ENCODE peak calls at places on chromosomes 11 and 22, in ten cellular contexts. One of them, this sample, is unnamed.
A peak's percentile ranks its signal among the peaks of the same experiment; 100 is the strongest.

GRCh38 chr11:110295487-110296225 is 758 bp downstream of the RDX start:
- DNase-seq in PC-9: peak; percentile 41
- DNase-seq in sigmoid colon: peak; percentile 75
- DNase-seq in right lobe of liver: peak; percentile 75
- DNase-seq in lower lobe of right lung: peak; percentile 75
- DNase-seq in cardiac muscle cell: peak; percentile 46
- DNase-seq in left ventricle myocardium inferior: peak; percentile 47
- DNase-seq in upper lobe of right lung: peak; percentile 83
- DNase-seq in H9: peak; percentile 57
- DNase-seq in right cardiac atrium: peak; percentile 57
- DNase-seq in this sample: no peak

GRCh38 chr11:1763336-1763795 is 361 bp downstream of the CTSD start:
- DNase-seq in PC-9: no peak
- DNase-seq in sigmoid colon: no peak
- DNase-seq in right lobe of liver: no peak
- DNase-seq in lower lobe of right lung: no peak
- DNase-seq in cardiac muscle cell: no peak
- DNase-seq in left ventricle myocardium inferior: no peak
- DNase-seq in upper lobe of right lung: no peak
- DNase-seq in H9: no peak
- DNase-seq in right cardiac atrium: no peak
- DNase-seq in this sample: no peak

GRCh38 chr11:129854229-129854805 is 38.7 kb downstream of the TMEM45B start:
- DNase-seq in PC-9: peak; percentile 75
- DNase-seq in sigmoid colon: no peak
- DNase-seq in right lobe of liver: no peak
- DNase-seq in lower lobe of right lung: no peak
- DNase-seq in cardiac muscle cell: no peak
- DNase-seq in left ventricle myocardium inferior: no peak
- DNase-seq in upper lobe of right lung: no peak
- DNase-seq in H9: no peak
- DNase-seq in right cardiac atrium: no peak
- DNase-seq in this sample: peak; percentile 22

GRCh38 chr22:26894362-26894761 is 237.0 kb downstream of the MIAT start:
- DNase-seq in PC-9: no peak
- DNase-seq in sigmoid colon: no peak
- DNase-seq in right lobe of liver: no peak
- DNase-seq in lower lobe of right lung: no peak
- DNase-seq in cardiac muscle cell: no peak
- DNase-seq in left ventricle myocardium inferior: no peak
- DNase-seq in upper lobe of right lung: no peak
- DNase-seq in H9: no peak
- DNase-seq in right cardiac atrium: no peak
- DNase-seq in this sample: no peak

GRCh38 chr11:122665882-122666281 is 10.4 kb downstream of the UBASH3B start:
- DNase-seq in PC-9: no peak
- DNase-seq in sigmoid colon: no peak
- DNase-seq in right lobe of liver: no peak
- DNase-seq in lower lobe of right lung: no peak
- DNase-seq in cardiac muscle cell: no peak
- DNase-seq in left ventricle myocardium inferior: no peak
- DNase-seq in upper lobe of right lung: no peak
- DNase-seq in H9: no peak
- DNase-seq in right cardiac atrium: no peak
- DNase-seq in this sample: no peak

GRCh38 chr11:66548774-66549630 is 2.3 kb downstream of the ACTN3 start:
- DNase-seq in PC-9: no peak
- DNase-seq in sigmoid colon: no peak
- DNase-seq in right lobe of liver: no peak
- DNase-seq in lower lobe of right lung: no peak
- DNase-seq in cardiac muscle cell: no peak
- DNase-seq in left ventricle myocardium inferior: no peak
- DNase-seq in upper lobe of right lung: no peak
- DNase-seq in H9: no peak
- DNase-seq in right cardiac atrium: no peak
- DNase-seq in this sample: no peak

GRCh38 chr11:123581651-123582399 is 72.6 kb downstream of the SCN3B start:
- DNase-seq in PC-9: no peak
- DNase-seq in sigmoid colon: no peak
- DNase-seq in right lobe of liver: no peak
- DNase-seq in lower lobe of right lung: no peak
- DNase-seq in cardiac muscle cell: no peak
- DNase-seq in left ventricle myocardium inferior: no peak
- DNase-seq in upper lobe of right lung: no peak
- DNase-seq in H9: no peak
- DNase-seq in right cardiac atrium: no peak
- DNase-seq in this sample: no peak

GRCh38 chr11:3106736-3107524 is 49.7 kb upstream of the CARS1 start:
- DNase-seq in PC-9: no peak
- DNase-seq in sigmoid colon: peak; percentile 63
- DNase-seq in right lobe of liver: peak; percentile 27
- DNase-seq in lower lobe of right lung: peak; percentile 29
- DNase-seq in cardiac muscle cell: no peak
- DNase-seq in left ventricle myocardium inferior: no peak
- DNase-seq in upper lobe of right lung: peak; percentile 48
- DNase-seq in H9: peak; percentile 35
- DNase-seq in right cardiac atrium: peak; percentile 12
- DNase-seq in this sample: no peak

GRCh38 chr11:125123947-125124633 is 12.7 kb upstream of the TMEM218 start:
- DNase-seq in PC-9: peak; percentile 72
- DNase-seq in sigmoid colon: no peak
- DNase-seq in right lobe of liver: peak; percentile 70
- DNase-seq in lower lobe of right lung: peak; percentile 74
- DNase-seq in cardiac muscle cell: peak; percentile 66
- DNase-seq in left ventricle myocardium inferior: peak; percentile 32
- DNase-seq in upper lobe of right lung: peak; percentile 81
- DNase-seq in H9: peak; percentile 79
- DNase-seq in right cardiac atrium: peak; percentile 67
- DNase-seq in this sample: no peak

GRCh38 chr11:8086571-8086970 is 5.6 kb downstream of the TUB start:
- DNase-seq in PC-9: no peak
- DNase-seq in sigmoid colon: no peak
- DNase-seq in right lobe of liver: no peak
- DNase-seq in lower lobe of right lung: no peak
- DNase-seq in cardiac muscle cell: no peak
- DNase-seq in left ventricle myocardium inferior: no peak
- DNase-seq in upper lobe of right lung: no peak
- DNase-seq in H9: no peak
- DNase-seq in right cardiac atrium: no peak
- DNase-seq in this sample: no peak

GRCh38 chr22:47940211-47940610 is 1177.8 kb downstream of the TBC1D22A start:
- DNase-seq in PC-9: no peak
- DNase-seq in sigmoid colon: no peak
- DNase-seq in right lobe of liver: no peak
- DNase-seq in lower lobe of right lung: no peak
- DNase-seq in cardiac muscle cell: no peak
- DNase-seq in left ventricle myocardium inferior: no peak
- DNase-seq in upper lobe of right lung: no peak
- DNase-seq in H9: no peak
- DNase-seq in right cardiac atrium: no peak
- DNase-seq in this sample: no peak

GRCh38 chr11:84503503-84503902 is 1123.6 kb downstream of the DLG2 start:
- DNase-seq in PC-9: no peak
- DNase-seq in sigmoid colon: no peak
- DNase-seq in right lobe of liver: no peak
- DNase-seq in lower lobe of right lung: no peak
- DNase-seq in cardiac muscle cell: no peak
- DNase-seq in left ventricle myocardium inferior: no peak
- DNase-seq in upper lobe of right lung: no peak
- DNase-seq in H9: no peak
- DNase-seq in right cardiac atrium: no peak
- DNase-seq in this sample: no peak

GRCh38 chr11:14336507-14337503 is 22.2 kb downstream of the RRAS2 start:
- DNase-seq in PC-9: peak; percentile 77
- DNase-seq in sigmoid colon: no peak
- DNase-seq in right lobe of liver: no peak
- DNase-seq in lower lobe of right lung: no peak
- DNase-seq in cardiac muscle cell: peak; percentile 71
- DNase-seq in left ventricle myocardium inferior: no peak
- DNase-seq in upper lobe of right lung: no peak
- DNase-seq in H9: no peak
- DNase-seq in right cardiac atrium: no peak
- DNase-seq in this sample: peak; percentile 97

GRCh38 chr22:32539631-32540449 is 65.2 kb downstream of the FBXO7 start:
- DNase-seq in PC-9: peak; percentile 97
- DNase-seq in sigmoid colon: peak; percentile 36
- DNase-seq in right lobe of liver: peak; percentile 83
- DNase-seq in lower lobe of right lung: no peak
- DNase-seq in cardiac muscle cell: no peak
- DNase-seq in left ventricle myocardium inferior: no peak
- DNase-seq in upper lobe of right lung: no peak
- DNase-seq in H9: no peak
- DNase-seq in right cardiac atrium: no peak
- DNase-seq in this sample: no peak

GRCh38 chr22:32543020-32543357 is 68.4 kb downstream of the FBXO7 start:
- DNase-seq in PC-9: no peak
- DNase-seq in sigmoid colon: no peak
- DNase-seq in right lobe of liver: no peak
- DNase-seq in lower lobe of right lung: no peak
- DNase-seq in cardiac muscle cell: no peak
- DNase-seq in left ventricle myocardium inferior: no peak
- DNase-seq in upper lobe of right lung: no peak
- DNase-seq in H9: no peak
- DNase-seq in right cardiac atrium: no peak
- DNase-seq in this sample: no peak

GRCh38 chr22:32542332-32543019 is 67.9 kb downstream of the FBXO7 start:
- DNase-seq in PC-9: no peak
- DNase-seq in sigmoid colon: peak; percentile 91
- DNase-seq in right lobe of liver: no peak
- DNase-seq in lower lobe of right lung: peak; percentile 56
- DNase-seq in cardiac muscle cell: no peak
- DNase-seq in left ventricle myocardium inferior: peak; percentile 85
- DNase-seq in upper lobe of right lung: peak; percentile 67
- DNase-seq in H9: no peak
- DNase-seq in right cardiac atrium: peak; percentile 77
- DNase-seq in this sample: no peak

GRCh38 chr22:32538516-32538915 is 63.9 kb downstream of the FBXO7 start:
- DNase-seq in PC-9: no peak
- DNase-seq in sigmoid colon: no peak
- DNase-seq in right lobe of liver: no peak
- DNase-seq in lower lobe of right lung: no peak
- DNase-seq in cardiac muscle cell: no peak
- DNase-seq in left ventricle myocardium inferior: no peak
- DNase-seq in upper lobe of right lung: no peak
- DNase-seq in H9: no peak
- DNase-seq in right cardiac atrium: no peak
- DNase-seq in this sample: no peak

DNA sequence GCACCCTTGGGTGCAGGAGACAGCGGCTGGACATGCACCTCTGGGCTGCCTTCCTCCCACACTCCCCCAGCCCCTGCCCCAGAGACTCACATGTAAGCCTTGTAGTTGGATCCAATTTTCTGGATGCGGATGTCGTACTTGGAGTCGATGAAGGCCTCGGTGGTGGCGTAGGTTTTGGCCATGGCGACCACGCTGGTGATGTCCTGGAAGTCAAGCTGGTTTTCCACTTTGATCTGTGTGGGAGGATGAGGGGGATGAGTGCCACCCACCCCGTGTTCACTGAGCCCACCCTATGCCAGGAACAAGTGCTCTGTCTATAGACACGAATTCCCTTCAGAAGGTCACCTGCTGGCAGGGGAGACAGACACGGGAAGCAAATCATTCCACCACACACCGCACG is 66.9 kb downstream of the FBXO7 start:
- DNase-seq in PC-9: no peak
- DNase-seq in sigmoid colon: peak; percentile 50
- DNase-seq in right lobe of liver: no peak
- DNase-seq in lower lobe of right lung: no peak
- DNase-seq in cardiac muscle cell: no peak
- DNase-seq in left ventricle myocardium inferior: no peak
- DNase-seq in upper lobe of right lung: no peak
- DNase-seq in H9: no peak
- DNase-seq in right cardiac atrium: no peak
- DNase-seq in this sample: no peak
- H3K27ac ChIP-seq in PC-9: no peak overlapping the region
- H3K27ac ChIP-seq in sigmoid colon: no peak overlapping the region
- H3K27ac ChIP-seq in right lobe of liver: no peak overlapping the region
- H3K27ac ChIP-seq in lower lobe of right lung: peak overlapping the region; percentile 79
- H3K27ac ChIP-seq in cardiac muscle cell: no peak overlapping the region
- H3K27ac ChIP-seq in left ventricle myocardium inferior: peak overlapping the region; percentile 86
- H3K27ac ChIP-seq in upper lobe of right lung: peak overlapping the region; percentile 37
- H3K27ac ChIP-seq in H9: no peak overlapping the region
- H3K27ac ChIP-seq in right cardiac atrium: no peak overlapping the region
- H3K27ac ChIP-seq in this sample: no peak overlapping the region

GRCh38 chr22:23251445-23252093 is 71.3 kb downstream of the BCR start:
- DNase-seq in PC-9: no peak
- DNase-seq in sigmoid colon: no peak
- DNase-seq in right lobe of liver: no peak
- DNase-seq in lower lobe of right lung: no peak
- DNase-seq in cardiac muscle cell: no peak
- DNase-seq in left ventricle myocardium inferior: no peak
- DNase-seq in upper lobe of right lung: no peak
- DNase-seq in H9: no peak
- DNase-seq in right cardiac atrium: no peak
- DNase-seq in this sample: no peak
- H3K27ac ChIP-seq in PC-9: peak overlapping the region; percentile 29
- H3K27ac ChIP-seq in sigmoid colon: no peak overlapping the region
- H3K27ac ChIP-seq in right lobe of liver: peak overlapping the region; percentile 57
- H3K27ac ChIP-seq in lower lobe of right lung: no peak overlapping the region
- H3K27ac ChIP-seq in cardiac muscle cell: no peak overlapping the region
- H3K27ac ChIP-seq in left ventricle myocardium inferior: no peak overlapping the region
- H3K27ac ChIP-seq in upper lobe of right lung: no peak overlapping the region
- H3K27ac ChIP-seq in H9: no peak overlapping the region
- H3K27ac ChIP-seq in right cardiac atrium: no peak overlapping the region
- H3K27ac ChIP-seq in this sample: peak overlapping the region; percentile 26

DNA sequence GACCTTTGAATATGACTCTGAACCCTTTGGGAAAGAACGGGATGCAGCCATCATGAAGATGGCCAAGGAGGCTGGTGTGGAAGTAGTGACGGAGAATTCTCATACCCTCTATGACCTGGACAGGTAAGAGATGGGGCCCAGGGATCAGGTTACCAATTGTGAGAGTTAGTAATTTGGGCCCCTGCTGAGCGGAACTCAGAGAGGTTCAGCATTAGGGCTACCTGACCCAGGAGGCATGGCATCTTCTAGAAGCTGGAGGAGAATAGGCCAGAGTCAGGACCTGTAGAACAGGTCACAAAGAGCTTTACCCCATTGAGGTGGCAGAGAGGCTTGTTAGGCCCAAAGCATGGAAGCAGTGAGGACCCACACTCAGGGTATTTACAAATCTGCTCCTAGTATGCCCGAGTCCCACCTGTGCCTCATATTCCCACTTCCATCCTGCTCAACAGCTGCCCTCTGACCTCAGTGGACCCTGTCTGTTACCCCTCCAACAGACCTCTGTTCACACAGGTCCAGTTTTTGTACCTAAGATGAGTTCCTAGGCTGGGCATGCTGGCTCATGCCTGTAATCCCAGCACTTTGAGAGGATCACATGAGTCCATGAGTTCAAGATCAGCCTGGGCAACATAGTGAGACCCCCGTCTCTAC is 11.6 kb downstream of the CRY2 start:
- DNase-seq in PC-9: no peak
- DNase-seq in sigmoid colon: no peak
- DNase-seq in right lobe of liver: no peak
- DNase-seq in lower lobe of right lung: no peak
- DNase-seq in cardiac muscle cell: no peak
- DNase-seq in left ventricle myocardium inferior: no peak
- DNase-seq in upper lobe of right lung: no peak
- DNase-seq in H9: no peak
- DNase-seq in right cardiac atrium: no peak
- DNase-seq in this sample: no peak
- H3K27ac ChIP-seq in PC-9: no peak overlapping the region
- H3K27ac ChIP-seq in sigmoid colon: peak overlapping the region; percentile 81
- H3K27ac ChIP-seq in right lobe of liver: peak overlapping the region; percentile 69
- H3K27ac ChIP-seq in lower lobe of right lung: peak overlapping the region; percentile 80
- H3K27ac ChIP-seq in cardiac muscle cell: peak overlapping the region; percentile 82
- H3K27ac ChIP-seq in left ventricle myocardium inferior: peak overlapping the region; percentile 99
- H3K27ac ChIP-seq in upper lobe of right lung: peak overlapping the region; percentile 82
- H3K27ac ChIP-seq in H9: no peak overlapping the region
- H3K27ac ChIP-seq in right cardiac atrium: peak overlapping the region; percentile 94
- H3K27ac ChIP-seq in this sample: peak overlapping the region; percentile 32

GRCh38 chr11:9858822-9859221 is 194.9 kb downstream of the SWAP70 start:
- DNase-seq in PC-9: no peak
- DNase-seq in sigmoid colon: no peak
- DNase-seq in right lobe of liver: no peak
- DNase-seq in lower lobe of right lung: no peak
- DNase-seq in cardiac muscle cell: peak; percentile 33
- DNase-seq in left ventricle myocardium inferior: no peak
- DNase-seq in upper lobe of right lung: no peak
- DNase-seq in H9: no peak
- DNase-seq in right cardiac atrium: no peak
- DNase-seq in this sample: no peak
- H3K27ac ChIP-seq in PC-9: no peak overlapping the region
- H3K27ac ChIP-seq in sigmoid colon: no peak overlapping the region
- H3K27ac ChIP-seq in right lobe of liver: no peak overlapping the region
- H3K27ac ChIP-seq in lower lobe of right lung: peak overlapping the region; percentile 37
- H3K27ac ChIP-seq in cardiac muscle cell: peak overlapping the region; percentile 45
- H3K27ac ChIP-seq in left ventricle myocardium inferior: no peak overlapping the region
- H3K27ac ChIP-seq in upper lobe of right lung: no peak overlapping the region
- H3K27ac ChIP-seq in H9: no peak overlapping the region
- H3K27ac ChIP-seq in right cardiac atrium: no peak overlapping the region
- H3K27ac ChIP-seq in this sample: no peak overlapping the region

This sample was measured in epithelial cell of prostate.